ENCODE peak calls at places on chromosomes 6 and 20, in six cellular contexts. One of them, this sample, is unnamed.

GRCh38 chr20:53718142-53718481 is 124.5 kb upstream of the ZNF217 start:
- DNase-seq in hypothalamus: no peak
- DNase-seq in AG04450: no peak
- DNase-seq in G401: no peak
- DNase-seq in iPS-NIHi11: no peak
- DNase-seq in AG20443: no peak
- DNase-seq in this sample: no peak

GRCh38 chr6:64428186-64428585 is 792.6 kb downstream of the PHF3 start:
- DNase-seq in hypothalamus: no peak
- DNase-seq in AG04450: no peak
- DNase-seq in G401: no peak
- DNase-seq in iPS-NIHi11: no peak
- DNase-seq in AG20443: no peak
- DNase-seq in this sample: no peak

GRCh38 chr6:2166717-2167116 is 78.7 kb downstream of the GMDS start:
- DNase-seq in hypothalamus: no peak
- DNase-seq in AG04450: no peak
- DNase-seq in G401: peak; percentile 37
- DNase-seq in iPS-NIHi11: no peak
- DNase-seq in AG20443: no peak
- DNase-seq in this sample: no peak

GRCh38 chr20:33251496-33251895 is 15.7 kb downstream of the BPIFA1 start:
- DNase-seq in hypothalamus: no peak
- DNase-seq in AG04450: no peak
- DNase-seq in G401: peak; percentile 82
- DNase-seq in iPS-NIHi11: no peak
- DNase-seq in AG20443: no peak
- DNase-seq in this sample: no peak

GRCh38 chr6:31350551-31350950 is 6.4 kb downstream of the HLA-B start:
- DNase-seq in hypothalamus: no peak
- DNase-seq in AG04450: no peak
- DNase-seq in G401: no peak
- DNase-seq in iPS-NIHi11: no peak
- DNase-seq in AG20443: no peak
- DNase-seq in this sample: no peak

GRCh38 chr6:109671721-109672120 is 19.3 kb downstream of the AK9 start:
- DNase-seq in hypothalamus: no peak
- DNase-seq in AG04450: no peak
- DNase-seq in G401: no peak
- DNase-seq in iPS-NIHi11: no peak
- DNase-seq in AG20443: peak; percentile 20
- DNase-seq in this sample: no peak

GRCh38 chr6:113997106-113997505 is 26.2 kb upstream of the HDAC2 start:
- DNase-seq in hypothalamus: no peak
- DNase-seq in AG04450: peak; percentile 50
- DNase-seq in G401: no peak
- DNase-seq in iPS-NIHi11: no peak
- DNase-seq in AG20443: peak; percentile 70
- DNase-seq in this sample: no peak

GRCh38 chr20:44031822-44032582 is 117.3 kb downstream of the TOX2 start:
- DNase-seq in hypothalamus: no peak
- DNase-seq in AG04450: no peak
- DNase-seq in G401: no peak
- DNase-seq in iPS-NIHi11: no peak
- DNase-seq in AG20443: no peak
- DNase-seq in this sample: no peak

GRCh38 chr6:121959501-121959900 is 440.0 kb upstream of the HSF2 start:
- DNase-seq in hypothalamus: no peak
- DNase-seq in AG04450: no peak
- DNase-seq in G401: peak; percentile 57
- DNase-seq in iPS-NIHi11: no peak
- DNase-seq in AG20443: no peak
- DNase-seq in this sample: no peak

GRCh38 chr6:10962673-10963072 is 75.8 kb downstream of the SYCP2L start:
- DNase-seq in hypothalamus: no peak
- DNase-seq in AG04450: peak; percentile 73
- DNase-seq in G401: no peak
- DNase-seq in iPS-NIHi11: no peak
- DNase-seq in AG20443: peak; percentile 61
- DNase-seq in this sample: no peak

GRCh38 chr6:68990313-68990712 is 355.2 kb downstream of the ADGRB3 start:
- DNase-seq in hypothalamus: no peak
- DNase-seq in AG04450: no peak
- DNase-seq in G401: peak; percentile 27
- DNase-seq in iPS-NIHi11: no peak
- DNase-seq in AG20443: no peak
- DNase-seq in this sample: no peak

GRCh38 chr6:138882369-138883017 is 86.6 kb downstream of the ECT2L start:
- DNase-seq in hypothalamus: no peak
- DNase-seq in AG04450: no peak
- DNase-seq in G401: no peak
- DNase-seq in iPS-NIHi11: no peak
- DNase-seq in AG20443: no peak
- DNase-seq in this sample: no peak

GRCh38 chr6:135851442-135852271 is at the start of gene PDE7B:
- DNase-seq in hypothalamus: peak; percentile 7
- DNase-seq in AG04450: peak; percentile 97
- DNase-seq in G401: peak; percentile 17
- DNase-seq in iPS-NIHi11: peak; percentile 84
- DNase-seq in AG20443: peak; percentile 97
- DNase-seq in this sample: peak; percentile 56

GRCh38 chr20:33689973-33690372 is 3.8 kb upstream of the E2F1 start:
- DNase-seq in hypothalamus: no peak
- DNase-seq in AG04450: no peak
- DNase-seq in G401: no peak
- DNase-seq in iPS-NIHi11: no peak
- DNase-seq in AG20443: no peak
- DNase-seq in this sample: no peak

GRCh38 chr6:14066782-14067406 is 50.7 kb upstream of the CD83 start:
- DNase-seq in hypothalamus: no peak
- DNase-seq in AG04450: peak; percentile 55
- DNase-seq in G401: peak; percentile 84
- DNase-seq in iPS-NIHi11: peak; percentile 78
- DNase-seq in AG20443: peak; percentile 72
- DNase-seq in this sample: peak; percentile 22

GRCh38 chr20:47032969-47033578 is 138.4 kb downstream of the EYA2 start:
- DNase-seq in hypothalamus: no peak
- DNase-seq in AG04450: no peak
- DNase-seq in G401: no peak
- DNase-seq in iPS-NIHi11: no peak
- DNase-seq in AG20443: no peak
- DNase-seq in this sample: no peak

GRCh38 chr6:115667478-115667996 is 393.2 kb downstream of the FRK start:
- DNase-seq in hypothalamus: no peak
- DNase-seq in AG04450: no peak
- DNase-seq in G401: no peak
- DNase-seq in iPS-NIHi11: peak; percentile 7
- DNase-seq in AG20443: no peak
- DNase-seq in this sample: no peak

GRCh38 chr20:35991142-35991771 is 22.9 kb downstream of the CNBD2 start:
- DNase-seq in hypothalamus: no peak
- DNase-seq in AG04450: no peak
- DNase-seq in G401: no peak
- DNase-seq in iPS-NIHi11: peak; percentile 53
- DNase-seq in AG20443: peak; percentile 61
- DNase-seq in this sample: peak; percentile 27

This sample was measured in nephron progenitor cell.